ENCODE peak calls at places on chromosomes 7 and 10, in four cellular contexts. One of them, this sample, is unnamed.

GRCh38 chr7:24982917-24983316 is 2.9 kb upstream of the OSBPL3 start:
- DNase-seq in Panc1: no peak
- DNase-seq in germinal center: no peak
- DNase-seq in GM03348: no peak
- DNase-seq in this sample: peak

GRCh38 chr7:40608321-40609075 is 473.7 kb downstream of the SUGCT start:
- DNase-seq in GM03348: no peak
- DNase-seq in Panc1: no peak
- DNase-seq in germinal center: no peak
- DNase-seq in this sample: peak

GRCh38 chr10:72173635-72174296 is 42.0 kb upstream of the ANAPC16 start:
- DNase-seq in Panc1: peak
- DNase-seq in germinal center: no peak
- DNase-seq in GM03348: no peak
- DNase-seq in this sample: peak

GRCh38 chr10:130054021-130054420 is 56.6 kb downstream of the C10orf143 start:
- DNase-seq in GM03348: no peak
- DNase-seq in Panc1: no peak
- DNase-seq in germinal center: no peak
- DNase-seq in this sample: peak

GRCh38 chr7:30845426-30846135 is 66.1 kb upstream of the AQP1 start:
- DNase-seq in GM03348: peak
- DNase-seq in germinal center: no peak
- DNase-seq in Panc1: no peak
- DNase-seq in this sample: peak

GRCh38 chr10:43284341-43284910 is 17.6 kb upstream of the RASGEF1A start:
- DNase-seq in Panc1: no peak
- DNase-seq in GM03348: no peak
- DNase-seq in germinal center: no peak
- DNase-seq in this sample: peak

GRCh38 chr7:6576024-6576866 is 1.0 kb upstream of the ZDHHC4 start:
- DNase-seq in GM03348: no peak
- DNase-seq in germinal center: no peak
- DNase-seq in Panc1: no peak
- DNase-seq in this sample: no peak

GRCh38 chr7:50268990-50269389 is 35.5 kb upstream of the IKZF1 start:
- DNase-seq in germinal center: no peak
- DNase-seq in Panc1: no peak
- DNase-seq in GM03348: no peak
- DNase-seq in this sample: no peak

GRCh38 chr10:69729326-69730048 is 72.2 kb upstream of the COL13A1 start:
- DNase-seq in Panc1: no peak
- DNase-seq in GM03348: no peak
- DNase-seq in germinal center: no peak
- DNase-seq in this sample: no peak

GRCh38 chr10:92110039-92110794 is 180.7 kb downstream of the CPEB3 start:
- DNase-seq in Panc1: no peak
- DNase-seq in GM03348: peak
- DNase-seq in germinal center: no peak
- DNase-seq in this sample: peak

This sample was measured in GM23248.